ENCODE peak calls at places on chromosomes 11 and 22, in five cellular contexts. U is occipital lobe, C is NCI-H1048, Y is BJ, N is fibroblast of pulmonary artery. D is an unnamed sample.

GRCh38 chr11:125922156-125922555 is 17.8 kb downstream of the DDX25 start:
- DNase-seq in U (no peak), C (no peak), Y (no peak), N (no peak), D (no peak)

GRCh38 chr11:3080104-3080503 is 22.9 kb upstream of the CARS1 start:
- DNase-seq in U (no peak), C (no peak), Y (no peak), N (peak; percentile 42), D (no peak)

GRCh38 chr11:125929445-125930075 is 16.3 kb upstream of the VSIG10L2 start:
- DNase-seq in U (no peak), C (no peak), Y (no peak), N (no peak), D (no peak)

GRCh38 chr11:74932797-74933196 is 16.1 kb downstream of the XRRA1 start:
- DNase-seq in U (no peak), C (no peak), Y (no peak), N (peak; percentile 55), D (no peak)

GRCh38 chr22:26709617-26710390 is 52.4 kb downstream of the MIAT start:
- DNase-seq in U (no peak), C (no peak), Y (peak; percentile 59), N (peak; percentile 59), D (no peak)

GRCh38 chr11:108697872-108698473 is 33.1 kb downstream of the DDX10 start:
- DNase-seq in U (peak; percentile 38), C (no peak), Y (no peak), N (peak; percentile 89), D (no peak)

GRCh38 chr22:48581821-48582469 is 1245.7 kb downstream of the BRD1 start:
- DNase-seq in U (no peak), C (no peak), Y (no peak), N (peak; percentile 0), D (no peak)

GRCh38 chr22:23100124-23100801 is 29.9 kb downstream of the GNAZ start:
- DNase-seq in U (no peak), C (no peak), Y (no peak), N (no peak), D (no peak)

GRCh38 chr11:18927550-18928322 is 11.5 kb downstream of the MRGPRX1 start:
- DNase-seq in U (no peak), C (no peak), Y (no peak), N (no peak), D (no peak)

GRCh38 chr22:44192098-44192810 is 11.5 kb downstream of the PARVG start:
- DNase-seq in U (no peak), C (no peak), Y (no peak), N (peak; percentile 7), D (no peak)

GRCh38 chr11:10116588-10116987 is 177.4 kb downstream of the SBF2 start:
- DNase-seq in U (no peak), C (no peak), Y (no peak), N (no peak), D (no peak)

GRCh38 chr11:20112291-20113146 is 47.8 kb downstream of the DBX1 start:
- DNase-seq in U (peak; percentile 83), C (no peak), Y (peak; percentile 79), N (peak; percentile 94), D (no peak)

GRCh38 chr11:43517518-43517917 is 158.8 kb downstream of the TTC17 start:
- DNase-seq in U (no peak), C (no peak), Y (no peak), N (no peak), D (no peak)

GRCh38 chr22:49073873-49074417 is 753.7 kb downstream of the BRD1 start:
- DNase-seq in U (no peak), C (no peak), Y (no peak), N (no peak), D (no peak)

D was measured in activated T-helper 9 cell treated with anti-CD3 and anti-CD28 coated beads, Interleukin-2, amount 50 U/mL, for 16 hours.